ENCODE peak calls at places on chromosomes 16 and 17, in six cellular contexts. One of them, this sample, is unnamed.

GRCh38 chr16:68090109-68090508 is 4.9 kb downstream of the NFATC3 start:
- DNase-seq in IMR-90: no peak
- DNase-seq in H1: no peak
- DNase-seq in neuronal stem cell: no peak
- DNase-seq in mesenchymal stem cell: no peak
- DNase-seq in H9: no peak
- DNase-seq in this sample: no peak

GRCh38 chr17:37779554-37779953 is 34.7 kb upstream of the HNF1B start:
- DNase-seq in IMR-90: peak
- DNase-seq in mesenchymal stem cell: no peak
- DNase-seq in H1: no peak
- DNase-seq in H9: no peak
- DNase-seq in neuronal stem cell: no peak
- DNase-seq in this sample: no peak

GRCh38 chr16:82834156-82834758 is 207.5 kb downstream of the CDH13 start:
- DNase-seq in mesenchymal stem cell: no peak
- DNase-seq in H9: no peak
- DNase-seq in neuronal stem cell: no peak
- DNase-seq in H1: no peak
- DNase-seq in IMR-90: peak
- DNase-seq in this sample: peak

GRCh38 chr17:44926841-44927525 is 11.7 kb upstream of the GFAP start:
- DNase-seq in H1: no peak
- DNase-seq in H9: no peak
- DNase-seq in mesenchymal stem cell: no peak
- DNase-seq in IMR-90: no peak
- DNase-seq in neuronal stem cell: no peak
- DNase-seq in this sample: no peak

GRCh38 chr17:49552070-49552751 is 23.5 kb upstream of the NXPH3 start:
- DNase-seq in IMR-90: peak
- DNase-seq in neuronal stem cell: no peak
- DNase-seq in H9: no peak
- DNase-seq in H1: no peak
- DNase-seq in mesenchymal stem cell: no peak
- DNase-seq in this sample: no peak

GRCh38 chr17:45338023-45338781 is 21.4 kb upstream of the MAP3K14 start:
- DNase-seq in mesenchymal stem cell: no peak
- DNase-seq in H1: no peak
- DNase-seq in IMR-90: no peak
- DNase-seq in neuronal stem cell: no peak
- DNase-seq in H9: peak
- DNase-seq in this sample: no peak

GRCh38 chr17:76371656-76372628 is 12.5 kb upstream of the SPHK1 start:
- DNase-seq in mesenchymal stem cell: peak
- DNase-seq in neuronal stem cell: no peak
- DNase-seq in H1: no peak
- DNase-seq in IMR-90: peak
- DNase-seq in H9: no peak
- DNase-seq in this sample: no peak

GRCh38 chr17:29141484-29141835 is 38.7 kb downstream of the MYO18A start:
- DNase-seq in IMR-90: no peak
- DNase-seq in H1: no peak
- DNase-seq in mesenchymal stem cell: no peak
- DNase-seq in H9: no peak
- DNase-seq in neuronal stem cell: no peak
- DNase-seq in this sample: no peak

GRCh38 chr17:67942810-67943209 is 53.5 kb downstream of the C17orf58 start:
- DNase-seq in mesenchymal stem cell: peak
- DNase-seq in IMR-90: peak
- DNase-seq in H1: no peak
- DNase-seq in neuronal stem cell: no peak
- DNase-seq in H9: no peak
- DNase-seq in this sample: peak

GRCh38 chr17:33049781-33050414 is 58.3 kb downstream of the SPACA3 start:
- DNase-seq in mesenchymal stem cell: peak
- DNase-seq in neuronal stem cell: peak
- DNase-seq in IMR-90: peak
- DNase-seq in H1: peak
- DNase-seq in H9: peak
- DNase-seq in this sample: peak

GRCh38 chr17:2094891-2095535 is 40.1 kb downstream of the HIC1 start:
- DNase-seq in H1: no peak
- DNase-seq in IMR-90: peak
- DNase-seq in mesenchymal stem cell: peak
- DNase-seq in H9: peak
- DNase-seq in neuronal stem cell: no peak
- DNase-seq in this sample: peak

GRCh38 chr16:67685388-67686112 is 18.9 kb downstream of the C16orf86 start:
- DNase-seq in H9: no peak
- DNase-seq in H1: no peak
- DNase-seq in neuronal stem cell: no peak
- DNase-seq in IMR-90: no peak
- DNase-seq in mesenchymal stem cell: no peak
- DNase-seq in this sample: no peak

GRCh38 chr16:64586756-64587155 is 535.1 kb downstream of the CDH11 start:
- DNase-seq in H1: no peak
- DNase-seq in IMR-90: no peak
- DNase-seq in H9: no peak
- DNase-seq in mesenchymal stem cell: peak
- DNase-seq in neuronal stem cell: no peak
- DNase-seq in this sample: peak

GRCh38 chr17:59510611-59511010 is 54.8 kb upstream of the DHX40 start:
- DNase-seq in H1: no peak
- DNase-seq in IMR-90: no peak
- DNase-seq in H9: no peak
- DNase-seq in neuronal stem cell: no peak
- DNase-seq in mesenchymal stem cell: no peak
- DNase-seq in this sample: no peak

GRCh38 chr17:32836527-32836926 is 40.4 kb downstream of the MYO1D start:
- DNase-seq in neuronal stem cell: no peak
- DNase-seq in H9: no peak
- DNase-seq in H1: no peak
- DNase-seq in IMR-90: no peak
- DNase-seq in mesenchymal stem cell: no peak
- DNase-seq in this sample: no peak

GRCh38 chr16:71883193-71883848 is 661 bp downstream of the ZNF821 start:
- DNase-seq in IMR-90: peak
- DNase-seq in mesenchymal stem cell: peak
- DNase-seq in neuronal stem cell: peak
- DNase-seq in H1: peak
- DNase-seq in H9: peak
- DNase-seq in this sample: peak

GRCh38 chr16:23214796-23215195 is 32.3 kb downstream of the SCNN1G start:
- DNase-seq in IMR-90: no peak
- DNase-seq in neuronal stem cell: no peak
- DNase-seq in mesenchymal stem cell: no peak
- DNase-seq in H9: no peak
- DNase-seq in H1: no peak
- DNase-seq in this sample: no peak

GRCh38 chr17:34741967-34742366 is 162.6 kb downstream of the TMEM132E start:
- DNase-seq in IMR-90: no peak
- DNase-seq in H1: no peak
- DNase-seq in H9: peak
- DNase-seq in neuronal stem cell: no peak
- DNase-seq in mesenchymal stem cell: no peak
- DNase-seq in this sample: peak

GRCh38 chr17:81537856-81538555 is 9.8 kb downstream of the FSCN2 start:
- DNase-seq in IMR-90: no peak
- DNase-seq in H1: no peak
- DNase-seq in H9: no peak
- DNase-seq in neuronal stem cell: no peak
- DNase-seq in mesenchymal stem cell: no peak
- DNase-seq in this sample: no peak

DNA sequence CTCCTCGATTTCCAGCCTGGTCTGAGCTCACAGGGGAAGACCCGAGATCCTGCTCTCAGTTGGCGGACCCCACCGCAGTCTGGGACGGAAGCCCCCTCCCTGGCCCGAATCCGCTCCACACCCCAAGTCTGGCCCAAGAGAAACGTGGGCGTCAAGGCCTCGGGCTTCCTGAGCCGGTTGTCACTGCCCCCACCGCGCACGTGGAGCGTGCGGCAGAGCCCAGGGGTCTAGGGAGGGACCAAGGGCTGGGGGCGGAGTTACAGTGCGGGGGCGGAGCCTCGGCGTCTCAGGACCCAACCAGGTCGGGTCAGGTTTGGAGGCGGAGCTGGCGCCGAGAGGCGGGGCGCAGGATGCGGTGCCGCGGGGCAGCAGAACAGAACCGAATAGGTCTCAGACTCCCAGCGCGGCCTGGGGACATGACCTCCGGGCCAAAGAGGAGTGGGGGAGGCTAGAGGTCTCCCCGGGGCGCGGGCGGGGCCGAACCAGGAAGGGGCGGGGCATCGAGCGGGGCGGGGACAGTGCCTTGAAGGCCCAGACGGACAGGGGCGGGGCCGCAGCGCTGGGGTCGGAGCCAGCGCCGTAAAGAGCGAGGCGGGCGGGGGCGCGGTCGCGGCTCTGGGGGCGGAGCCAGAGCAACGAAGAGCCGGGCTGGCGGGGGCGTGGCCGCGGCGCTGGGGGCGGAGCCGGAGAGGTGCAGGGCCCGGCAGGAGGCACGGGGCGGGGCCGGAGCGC is 429 bp upstream of the ZFPM1 start:
- DNase-seq in IMR-90: peak
- DNase-seq in neuronal stem cell: peak
- DNase-seq in H9: peak
- DNase-seq in H1: peak
- DNase-seq in mesenchymal stem cell: peak
- DNase-seq in this sample: peak
- H2BK15ac ChIP-seq in IMR-90: peak
- H2BK15ac ChIP-seq in neuronal stem cell: no peak
- H2BK15ac ChIP-seq in H9: no peak
- H2BK15ac ChIP-seq in H1: no peak
- H2BK15ac ChIP-seq in mesenchymal stem cell: peak
- H2BK15ac ChIP-seq in this sample: no peak

GRCh38 chr17:78580277-78580804 is 3.1 kb upstream of the DNAH17 start:
- DNase-seq in IMR-90: no peak
- DNase-seq in H1: no peak
- DNase-seq in mesenchymal stem cell: no peak
- DNase-seq in H9: no peak
- DNase-seq in neuronal stem cell: no peak
- DNase-seq in this sample: no peak
- H2BK15ac ChIP-seq in IMR-90: no peak
- H2BK15ac ChIP-seq in H1: no peak
- H2BK15ac ChIP-seq in mesenchymal stem cell: no peak
- H2BK15ac ChIP-seq in H9: no peak
- H2BK15ac ChIP-seq in neuronal stem cell: no peak
- H2BK15ac ChIP-seq in this sample: no peak

GRCh38 chr16:89417352-89417751 is 73.0 kb downstream of the ANKRD11 start:
- DNase-seq in IMR-90: no peak
- DNase-seq in mesenchymal stem cell: no peak
- DNase-seq in H1: no peak
- DNase-seq in H9: no peak
- DNase-seq in neuronal stem cell: no peak
- DNase-seq in this sample: no peak

GRCh38 chr16:89412811-89413210 is 77.5 kb downstream of the ANKRD11 start:
- DNase-seq in neuronal stem cell: peak
- DNase-seq in mesenchymal stem cell: peak
- DNase-seq in H1: no peak
- DNase-seq in IMR-90: no peak
- DNase-seq in H9: no peak
- DNase-seq in this sample: peak

GRCh38 chr16:89411335-89411850 is 79.0 kb downstream of the ANKRD11 start:
- DNase-seq in neuronal stem cell: no peak
- DNase-seq in IMR-90: no peak
- DNase-seq in H9: no peak
- DNase-seq in H1: no peak
- DNase-seq in mesenchymal stem cell: no peak
- DNase-seq in this sample: no peak

GRCh38 chr16:89410794-89411309 is 79.5 kb downstream of the ANKRD11 start:
- DNase-seq in neuronal stem cell: no peak
- DNase-seq in H1: no peak
- DNase-seq in IMR-90: peak
- DNase-seq in H9: no peak
- DNase-seq in mesenchymal stem cell: peak
- DNase-seq in this sample: no peak

DNA sequence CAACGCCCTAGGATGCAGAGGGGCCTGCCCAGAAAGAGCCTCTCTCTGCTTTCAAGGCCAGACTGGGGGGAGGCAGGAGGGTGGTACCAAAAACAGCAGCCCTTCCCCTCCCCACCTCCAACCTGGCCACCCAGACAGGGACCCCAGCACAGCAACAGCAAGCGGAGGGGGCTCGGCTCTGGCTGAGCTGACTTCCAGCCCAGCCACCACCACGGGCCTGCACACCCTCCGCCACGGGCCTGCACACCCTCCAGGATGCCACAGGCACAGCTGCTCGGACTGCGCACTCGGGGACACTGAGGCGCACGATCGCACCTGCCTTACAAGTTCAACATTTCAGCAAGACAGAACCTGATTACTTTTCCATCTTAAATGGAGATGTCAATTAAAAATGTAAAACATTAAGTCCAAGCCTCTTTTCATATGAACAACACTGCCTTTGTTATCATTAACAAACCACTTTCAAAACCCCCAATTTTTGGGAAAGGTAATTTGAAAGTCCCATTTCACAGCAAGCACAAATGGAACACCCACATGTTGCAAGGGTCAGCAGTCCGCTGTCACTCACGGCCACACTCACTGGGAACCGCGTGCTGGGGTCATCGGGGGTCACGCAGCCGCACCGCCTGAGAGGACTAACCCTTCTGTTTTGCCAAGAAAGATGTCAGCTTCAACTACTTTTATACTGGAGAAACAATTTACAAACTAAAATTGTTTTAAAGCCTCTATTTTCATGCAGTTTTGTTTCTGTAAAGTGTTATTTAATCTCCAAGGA is 76.4 kb downstream of the ANKRD11 start:
- DNase-seq in IMR-90: no peak
- DNase-seq in mesenchymal stem cell: no peak
- DNase-seq in H9: no peak
- DNase-seq in neuronal stem cell: no peak
- DNase-seq in H1: no peak
- DNase-seq in this sample: no peak
- H2BK15ac ChIP-seq in IMR-90: no peak
- H2BK15ac ChIP-seq in mesenchymal stem cell: no peak
- H2BK15ac ChIP-seq in H9: no peak
- H2BK15ac ChIP-seq in neuronal stem cell: no peak
- H2BK15ac ChIP-seq in H1: no peak
- H2BK15ac ChIP-seq in this sample: no peak

GRCh38 chr16:49977427-49977826 is 47.6 kb upstream of the CNEP1R1 start:
- DNase-seq in mesenchymal stem cell: no peak
- DNase-seq in IMR-90: no peak
- DNase-seq in neuronal stem cell: no peak
- DNase-seq in H9: no peak
- DNase-seq in H1: no peak
- DNase-seq in this sample: no peak

GRCh38 chr16:49978569-49979326 is 46.3 kb upstream of the CNEP1R1 start:
- DNase-seq in mesenchymal stem cell: no peak
- DNase-seq in H1: no peak
- DNase-seq in neuronal stem cell: no peak
- DNase-seq in H9: no peak
- DNase-seq in IMR-90: no peak
- DNase-seq in this sample: no peak

DNA sequence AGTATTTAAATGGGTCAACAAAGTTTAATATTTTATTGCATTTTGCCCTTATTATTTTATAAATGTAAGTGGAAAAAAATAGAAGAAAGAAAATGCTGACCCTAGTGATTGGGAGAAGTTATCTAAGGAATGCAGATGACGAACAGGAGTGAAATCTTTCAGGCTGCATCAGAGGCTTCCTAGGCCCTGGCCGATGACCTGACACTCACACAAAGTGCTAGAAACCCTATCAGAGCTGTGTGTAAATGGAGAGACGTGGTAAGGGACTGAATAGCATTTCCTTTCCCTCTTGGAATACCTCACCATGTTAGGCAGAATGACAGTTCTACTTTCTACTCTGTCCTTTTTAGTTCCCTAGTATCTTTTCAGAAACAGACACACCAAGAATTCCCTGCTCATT is 44.9 kb upstream of the CNEP1R1 start:
- DNase-seq in neuronal stem cell: no peak
- DNase-seq in H1: no peak
- DNase-seq in H9: no peak
- DNase-seq in mesenchymal stem cell: no peak
- DNase-seq in IMR-90: peak
- DNase-seq in this sample: peak
- H2BK15ac ChIP-seq in neuronal stem cell: no peak
- H2BK15ac ChIP-seq in H1: no peak
- H2BK15ac ChIP-seq in H9: no peak
- H2BK15ac ChIP-seq in mesenchymal stem cell: no peak
- H2BK15ac ChIP-seq in IMR-90: no peak
- H2BK15ac ChIP-seq in this sample: no peak